ENCODE peak calls at places on chromosomes 4 and X, in four cellular contexts. Q is tibial artery; R is stimulated activated CD8-positive, alpha-beta memory T cell treated with anti-CD3 and anti-CD28 coated beads, Interleukin-4, amount 100 ng/mL, for 4 hours; Z is caudate nucleus. L is an unnamed sample.
A peak's percentile ranks its signal among the peaks of the same experiment; 100 is the strongest.

GRCh38 chrX:104137496-104137895 is 19.3 kb downstream of the SLC25A53 start:
- DNase-seq in Q (no peak), R (no peak), Z (no peak), L (peak; percentile 42)

GRCh38 chr4:3369781-3370660 is 71.7 kb upstream of the HGFAC start:
- DNase-seq in Q (peak; percentile 53), R (no peak), Z (no peak), L (peak; percentile 6)

GRCh38 chrX:54866606-54867005 is 54.0 kb upstream of the TRO start:
- DNase-seq in Q (no peak), R (no peak), Z (no peak), L (no peak)

GRCh38 chr4:56261027-56261426 is 126.3 kb downstream of the AASDH start:
- DNase-seq in Q (no peak), R (peak; percentile 18), Z (no peak), L (no peak)

GRCh38 chr4:21046121-21046520 is 345.9 kb downstream of the PACRGL start:
- DNase-seq in Q (no peak), R (no peak), Z (no peak), L (no peak)

GRCh38 chr4:4430492-4431195 is 43.7 kb downstream of the NSG1 start:
- DNase-seq in Q (no peak), R (no peak), Z (no peak), L (peak; percentile 54)

GRCh38 chr4:90990298-90990697 is 863.1 kb downstream of the CCSER1 start:
- DNase-seq in Q (no peak), R (no peak), Z (no peak), L (no peak)

GRCh38 chr4:76548704-76549103 is 113.7 kb downstream of the SHROOM3 start:
- DNase-seq in Q (no peak), R (no peak), Z (no peak), L (no peak)

GRCh38 chrX:107135076-107135964 is 16.7 kb upstream of the RBM41 start:
- DNase-seq in Q (no peak), R (no peak), Z (no peak), L (peak; percentile 70)

GRCh38 chr4:109730294-109731051 is 603 bp upstream of the PLA2G12A start:
- DNase-seq in Q (peak; percentile 41), R (no peak), Z (no peak), L (peak; percentile 52)

GRCh38 chr4:183430317-183430986 is 14.0 kb upstream of the CDKN2AIP start:
- DNase-seq in Q (no peak), R (no peak), Z (no peak), L (no peak)

GRCh38 chrX:107324493-107325310 is 118.3 kb downstream of the DNAAF6 start:
- DNase-seq in Q (peak; percentile 21), R (no peak), Z (no peak), L (peak; percentile 6)

GRCh38 chr4:10456270-10457254 is 664 bp downstream of the ZNF518B start:
- DNase-seq in Q (peak; percentile 32), R (peak; percentile 30), Z (no peak), L (peak; percentile 37)

GRCh38 chr4:153346563-153346962 is 2.1 kb downstream of the MND1 start:
- DNase-seq in Q (no peak), R (no peak), Z (no peak), L (no peak)

L was measured in PC-3.